ENCODE peak calls at places on chromosomes 3 and 15, in four cellular contexts. J is tibial artery, N is RWPE2, M is substantia nigra. O is an unnamed sample.

GRCh38 chr15:42213481-42213880 is 5.4 kb upstream of the VPS39 start:
- DNase-seq in J (no peak), N (no peak), M (no peak), O (no peak)

GRCh38 chr3:188272481-188273372 is 118.8 kb downstream of the LPP start:
- DNase-seq in J (no peak), N (no peak), M (no peak), O (no peak)

GRCh38 chr3:183044547-183045229 is 54.6 kb downstream of the MCCC1 start:
- DNase-seq in J (no peak), N (no peak), M (no peak), O (no peak)

GRCh38 chr3:42369304-42369703 is 41.1 kb downstream of the LYZL4 start:
- DNase-seq in J (no peak), N (no peak), M (no peak), O (no peak)

GRCh38 chr3:112333002-112333385 is at the start of gene CD200:
- DNase-seq in J (peak; percentile 84), N (peak; percentile 65), M (peak; percentile 41), O (peak; percentile 90)

GRCh38 chr3:43692085-43692484 is 1.3 kb downstream of the ABHD5 start:
- DNase-seq in J (no peak), N (no peak), M (no peak), O (no peak)

GRCh38 chr3:42704136-42704841 is 1.7 kb upstream of the HHATL start:
- DNase-seq in J (peak; percentile 56), N (no peak), M (no peak), O (peak; percentile 85)

GRCh38 chr3:177528306-177529070 is 331.2 kb upstream of the TBL1XR1 start:
- DNase-seq in J (no peak), N (no peak), M (no peak), O (no peak)

GRCh38 chr3:69232447-69232846 is 110.1 kb upstream of the LMOD3 start:
- DNase-seq in J (no peak), N (no peak), M (no peak), O (no peak)

GRCh38 chr3:119436977-119437376 is 26.4 kb downstream of the TMEM39A start:
- DNase-seq in J (no peak), N (no peak), M (no peak), O (no peak)

GRCh38 chr3:21912656-21913055 is 161.6 kb upstream of the ZNF385D start:
- DNase-seq in J (no peak), N (no peak), M (no peak), O (no peak)